ENCODE peak calls at places on chromosome 1, in four cellular contexts. Q is tibial artery, L is adrenal gland, K is pancreas. R is an unnamed sample.

GRCh38 chr1:246647113-246647512 is 77.1 kb upstream of the SCCPDH start:
- DNase-seq in Q (peak; percentile 31), L (no peak), K (no peak), R (no peak)

GRCh38 chr1:33420870-33421775 is 9.8 kb downstream of the PHC2 start:
- DNase-seq in Q (no peak), L (no peak), K (no peak), R (no peak)

GRCh38 chr1:30381266-30381665 is 342.1 kb downstream of the MATN1 start:
- DNase-seq in Q (no peak), L (no peak), K (no peak), R (peak; percentile 23)

GRCh38 chr1:24110642-24111263 is 1.2 kb downstream of the MYOM3 start:
- DNase-seq in Q (peak; percentile 31), L (no peak), K (no peak), R (no peak)

GRCh38 chr1:224080082-224080774 is 33.7 kb upstream of the FBXO28 start:
- DNase-seq in Q (no peak), L (no peak), K (no peak), R (no peak)

GRCh38 chr1:191671236-191671635 is 487.0 kb upstream of the RGS18 start:
- DNase-seq in Q (no peak), L (no peak), K (no peak), R (no peak)

GRCh38 chr1:149846600-149847466 is 52.5 kb upstream of the BOLA1 start:
- DNase-seq in Q (no peak), L (no peak), K (no peak), R (peak; percentile 12)

GRCh38 chr1:243354511-243355153 is 98.8 kb downstream of the SDCCAG8 start:
- DNase-seq in Q (no peak), L (no peak), K (no peak), R (no peak)

GRCh38 chr1:238912148-238912547 is 474.2 kb upstream of the CHRM3 start:
- DNase-seq in Q (no peak), L (no peak), K (no peak), R (no peak)

GRCh38 chr1:1006305-1007159 is 6.6 kb upstream of the HES4 start:
- DNase-seq in Q (no peak), L (no peak), K (peak; percentile 21), R (peak; percentile 90)

GRCh38 chr1:231359113-231359512 is 21.0 kb downstream of the SPRTN start:
- DNase-seq in Q (peak; percentile 64), L (peak; percentile 33), K (no peak), R (no peak)

GRCh38 chr1:209805341-209805781 is 581 bp downstream of the IRF6 start:
- DNase-seq in Q (no peak), L (peak; percentile 20), K (peak; percentile 42), R (no peak)

GRCh38 chr1:240091614-240092300 is at the start of gene FMN2:
- DNase-seq in Q (no peak), L (no peak), K (no peak), R (no peak)

GRCh38 chr1:85629532-85629920 is 49.0 kb downstream of the CCN1 start:
- DNase-seq in Q (no peak), L (no peak), K (no peak), R (no peak)

GRCh38 chr1:171345536-171345935 is 31.6 kb downstream of the FMO4 start:
- DNase-seq in Q (no peak), L (no peak), K (no peak), R (no peak)

GRCh38 chr1:85862456-85862855 is 154.2 kb upstream of the ZNHIT6 start:
- DNase-seq in Q (no peak), L (no peak), K (no peak), R (no peak)

GRCh38 chr1:25549273-25550154 is 6.1 kb downstream of the LDLRAP1 start:
- DNase-seq in Q (no peak), L (peak; percentile 41), K (no peak), R (peak; percentile 87)

GRCh38 chr1:173114381-173114780 is 63.6 kb upstream of the TNFSF18 start:
- DNase-seq in Q (no peak), L (no peak), K (no peak), R (no peak)

GRCh38 chr1:234613128-234613875 is 3.3 kb upstream of the IRF2BP2 start:
- DNase-seq in Q (no peak), L (peak; percentile 32), K (no peak), R (no peak)

GRCh38 chr1:12477936-12478611 is 139.9 kb downstream of the DHRS3 start:
- DNase-seq in Q (peak; percentile 88), L (peak; percentile 70), K (peak; percentile 74), R (peak; percentile 46)

GRCh38 chr1:162417650-162418049 is 5.7 kb upstream of the SH2D1B start:
- DNase-seq in Q (no peak), L (no peak), K (no peak), R (no peak)

DNA sequence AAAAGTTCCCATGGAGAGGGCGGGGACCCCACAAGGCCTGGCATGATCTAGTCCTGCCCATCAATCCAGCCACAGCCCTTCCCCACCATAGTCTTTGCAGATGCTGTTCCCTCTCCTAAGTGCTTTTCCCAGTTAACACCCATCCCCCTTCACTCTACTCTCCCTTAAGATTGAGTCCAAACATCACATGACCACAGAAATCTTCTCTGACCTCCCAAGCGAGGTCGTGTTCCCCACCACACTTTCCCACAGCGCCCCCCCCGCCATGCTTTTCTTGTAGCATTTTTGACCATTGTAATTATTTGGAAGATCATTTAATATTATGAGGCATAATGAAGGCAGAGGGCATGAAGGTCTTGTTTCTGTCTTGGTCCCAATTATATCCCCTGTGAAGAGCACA is 4.3 kb upstream of the HSPG2 start:
- DNase-seq in Q (no peak), L (no peak), K (no peak), R (no peak)
- H3K4me1 ChIP-seq in Q (peaks cover 54% of the 10 kb centered on the region), L (peaks cover 20% of the 10 kb centered on the region), K (peaks cover 11% of the 10 kb centered on the region), R (no peaks in the 10 kb centered on the region)

GRCh38 chr1:6783956-6784559 is 1.2 kb upstream of the CAMTA1 start:
- DNase-seq in Q (no peak), L (no peak), K (no peak), R (no peak)

GRCh38 chr1:6783221-6783620 is 2.0 kb upstream of the CAMTA1 start:
- DNase-seq in Q (no peak), L (no peak), K (no peak), R (no peak)

GRCh38 chr1:6784560-6785317 is 515 bp upstream of the CAMTA1 start:
- DNase-seq in Q (peak; percentile 100), L (peak; percentile 100), K (peak; percentile 100), R (peak; percentile 99)

GRCh38 chr1:6785318-6785712 is at the start of gene CAMTA1:
- DNase-seq in Q (no peak), L (no peak), K (no peak), R (no peak)

DNA sequence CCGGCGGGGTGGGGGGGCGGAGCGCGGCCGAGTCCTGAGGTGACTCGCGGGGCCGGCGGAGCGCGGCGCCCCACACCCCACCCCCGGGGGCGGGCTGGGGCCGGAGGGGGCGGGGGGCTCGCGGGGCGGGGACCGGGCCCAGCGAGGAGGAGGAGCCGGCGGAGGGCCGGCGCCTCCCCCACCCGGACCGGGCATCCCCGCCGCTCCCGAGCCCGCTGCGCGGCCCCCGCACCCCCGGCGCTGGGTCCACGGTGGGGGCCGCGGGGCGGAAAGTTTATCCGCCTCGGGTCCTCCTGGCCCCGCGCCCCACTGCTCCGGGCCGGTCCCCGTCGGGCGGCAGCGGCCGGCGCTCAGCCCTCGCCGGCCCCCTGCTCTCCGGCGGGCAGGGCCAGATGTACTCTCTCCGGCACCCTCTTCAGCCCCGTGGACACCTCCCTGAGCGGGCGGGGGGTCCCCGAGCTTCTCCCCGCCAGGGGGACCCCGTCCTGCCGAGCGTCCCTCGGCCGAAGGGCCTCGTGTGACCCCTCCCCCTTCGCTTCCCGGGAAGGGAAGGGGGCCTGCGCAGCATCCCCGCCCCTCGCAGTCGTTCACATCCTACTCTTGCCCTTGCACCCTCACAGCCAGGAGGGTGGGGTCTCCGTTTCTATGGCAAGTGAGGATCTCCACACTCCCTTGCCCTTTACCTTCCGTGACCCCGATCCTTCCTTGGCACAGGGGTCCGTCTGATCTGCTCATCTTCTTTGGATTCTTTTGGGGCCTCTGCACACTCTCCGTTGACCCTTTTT is 659 bp downstream of the CAMTA1 start:
- DNase-seq in Q (peak; percentile 25), L (peak; percentile 36), K (peak; percentile 32), R (peak; percentile 64)
- H3K27ac ChIP-seq in Q (peak overlapping the region; percentile 79), L (peak overlapping the region; percentile 96), K (peak overlapping the region; percentile 39), R (peak overlapping the region; percentile 87)

DNA sequence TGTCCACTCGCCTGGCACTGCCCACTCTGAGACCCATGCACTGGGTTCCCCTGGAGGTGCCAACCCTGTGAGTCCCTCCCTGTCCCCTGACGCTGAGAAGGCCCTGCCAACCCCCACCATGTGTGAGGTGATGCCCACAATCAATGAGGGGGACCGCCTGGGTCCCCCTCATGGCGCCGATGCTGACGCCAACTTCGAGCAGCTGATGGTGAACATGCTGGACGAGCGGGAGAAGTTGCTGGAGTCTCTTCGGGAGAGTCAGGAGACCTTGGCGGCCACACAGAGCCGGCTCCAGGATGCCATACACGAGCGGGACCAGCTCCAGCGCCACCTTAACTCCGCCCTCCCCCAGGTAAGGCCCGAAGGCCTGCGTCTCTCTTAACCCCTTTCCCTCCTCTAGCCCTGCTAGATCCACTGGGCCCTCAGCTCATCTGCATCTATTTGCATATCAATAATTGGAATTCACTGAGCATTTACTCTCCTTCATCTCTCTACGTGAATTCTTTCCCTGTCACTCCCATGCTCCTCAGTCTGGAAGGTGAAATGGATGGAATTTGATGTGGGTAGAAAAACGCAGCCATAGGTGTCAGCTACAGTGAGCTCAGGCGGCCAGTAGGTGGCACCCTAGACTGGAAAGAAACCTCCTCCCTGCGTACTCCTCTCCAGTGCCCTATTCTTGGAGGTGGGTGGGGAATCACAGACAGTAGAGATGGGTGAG is 12.8 kb downstream of the PPFIA4 start:
- DNase-seq in Q (peak; percentile 76), L (peak; percentile 66), K (peak; percentile 70), R (peak; percentile 52)
- H3K4me1 ChIP-seq in Q (peaks cover 18% of the 10 kb centered on the region), L (no peaks in the 10 kb centered on the region), K (no peaks in the 10 kb centered on the region), R (no peaks in the 10 kb centered on the region)

GRCh38 chr1:52413410-52414104 is 9.2 kb downstream of the PRPF38A start:
- DNase-seq in Q (no peak), L (no peak), K (no peak), R (peak; percentile 75)
- H3K27ac ChIP-seq in Q (no peak overlapping the region), L (no peak overlapping the region), K (no peak overlapping the region), R (no peak overlapping the region)

GRCh38 chr1:8666394-8667167 is 150.9 kb downstream of the RERE start:
- DNase-seq in Q (no peak), L (no peak), K (no peak), R (no peak)
- H3K4me1 ChIP-seq in Q (peaks cover 47% of the 10 kb centered on the region), L (peaks cover 18% of the 10 kb centered on the region), K (peaks cover 73% of the 10 kb centered on the region), R (peaks cover 20% of the 10 kb centered on the region)

GRCh38 chr1:107842241-107842640 is 122.7 kb downstream of the VAV3 start:
- DNase-seq in Q (no peak), L (no peak), K (no peak), R (no peak)
- H3K27ac ChIP-seq in Q (no peak overlapping the region), L (no peak overlapping the region), K (no peak overlapping the region), R (peak overlapping the region; percentile 58)

GRCh38 chr1:155017946-155018316 is 15.3 kb downstream of the ZBTB7B start:
- DNase-seq in Q (no peak), L (peak; percentile 27), K (no peak), R (no peak)
- H3K4me1 ChIP-seq in Q (peaks cover 25% of the 10 kb centered on the region), L (peaks cover 22% of the 10 kb centered on the region), K (peaks cover 5% of the 10 kb centered on the region), R (peaks cover 53% of the 10 kb centered on the region)

GRCh38 chr1:21567241-21568005 is 58.2 kb downstream of the ALPL start:
- DNase-seq in Q (no peak), L (no peak), K (no peak), R (no peak)
- H3K27ac ChIP-seq in Q (no peak overlapping the region), L (no peak overlapping the region), K (no peak overlapping the region), R (no peak overlapping the region)

R was measured in Peyer's patch.